ENCODE peak calls at places on chromosomes 13 and 19, in six cellular contexts. I, J, V, Y, R and H are unnamed samples.

GRCh38 chr13:88339271-88339741 is 668.1 kb downstream of the SLITRK5 start:
- DNase-seq in I (no peak), J (no peak), V (no peak), Y (no peak), R (no peak), H (peak; percentile 43)

GRCh38 chr19:31344403-31344802 is 4.8 kb downstream of the TSHZ3 start:
- DNase-seq in I (no peak), J (no peak), V (no peak), Y (peak; percentile 37), R (no peak), H (no peak)

GRCh38 chr13:28753208-28753892 is 34.6 kb upstream of the SLC46A3 start:
- DNase-seq in I (no peak), J (peak; percentile 98), V (no peak), Y (no peak), R (peak; percentile 76), H (peak; percentile 92)

GRCh38 chr19:33171916-33172359 is 22.2 kb upstream of the LRP3 start:
- DNase-seq in I (no peak), J (peak; percentile 70), V (no peak), Y (no peak), R (no peak), H (peak; percentile 53)

GRCh38 chr19:17136026-17136425 is 60.4 kb downstream of the MYO9B start:
- DNase-seq in I (no peak), J (peak; percentile 12), V (no peak), Y (no peak), R (no peak), H (no peak)

GRCh38 chr19:56119585-56119978 is 1.5 kb downstream of the ZNF787 start:
- DNase-seq in I (no peak), J (peak; percentile 71), V (no peak), Y (peak; percentile 61), R (no peak), H (peak; percentile 12)

GRCh38 chr13:59345316-59345715 is 818.4 kb downstream of the DIAPH3 start:
- DNase-seq in I (no peak), J (no peak), V (no peak), Y (no peak), R (no peak), H (no peak)

GRCh38 chr13:28447989-28448388 is 46.9 kb downstream of the FLT1 start:
- DNase-seq in I (no peak), J (no peak), V (no peak), Y (no peak), R (no peak), H (no peak)

GRCh38 chr19:17607936-17608335 is 52.5 kb downstream of the COLGALT1 start:
- DNase-seq in I (no peak), J (no peak), V (no peak), Y (no peak), R (no peak), H (no peak)

GRCh38 chr19:58466089-58466759 is 656 bp upstream of the ZNF324 start:
- DNase-seq in I (no peak), J (no peak), V (no peak), Y (no peak), R (no peak), H (no peak)

GRCh38 chr19:29841559-29842367 is 30.0 kb downstream of the CCNE1 start:
- DNase-seq in I (peak; percentile 78), J (peak; percentile 31), V (no peak), Y (peak; percentile 56), R (peak; percentile 78), H (peak; percentile 44)

GRCh38 chr13:33806470-33807248 is 11.3 kb upstream of the RFC3 start:
- DNase-seq in I (peak; percentile 95), J (no peak), V (no peak), Y (no peak), R (no peak), H (no peak)

GRCh38 chr19:47075941-47076340 is 27.5 kb upstream of the TMEM160 start:
- DNase-seq in I (no peak), J (no peak), V (no peak), Y (no peak), R (no peak), H (no peak)

GRCh38 chr13:104143760-104144406 is 1077.7 kb upstream of the SLC10A2 start:
- DNase-seq in I (no peak), J (no peak), V (no peak), Y (no peak), R (no peak), H (peak; percentile 1)

GRCh38 chr19:39080431-39080830 is 3.7 kb upstream of the ACP7 start:
- DNase-seq in I (no peak), J (no peak), V (no peak), Y (no peak), R (no peak), H (peak; percentile 9)

GRCh38 chr13:72431981-72432617 is 295.3 kb downstream of the MZT1 start:
- DNase-seq in I (no peak), J (no peak), V (no peak), Y (no peak), R (no peak), H (no peak)

GRCh38 chr19:6211632-6212402 is 68.0 kb downstream of the MLLT1 start:
- DNase-seq in I (no peak), J (no peak), V (no peak), Y (peak; percentile 25), R (no peak), H (no peak)

GRCh38 chr13:113548778-113549621 is 35.6 kb upstream of the TFDP1 start:
- DNase-seq in I (no peak), J (no peak), V (no peak), Y (peak; percentile 84), R (no peak), H (no peak)

GRCh38 chr13:23979361-23980159 is 82.3 kb upstream of the C1QTNF9B start:
- DNase-seq in I (no peak), J (peak; percentile 95), V (peak; percentile 47), Y (peak; percentile 85), R (no peak), H (peak; percentile 66)

GRCh38 chr13:23637813-23638212 is 67.6 kb downstream of the TNFRSF19 start:
- DNase-seq in I (peak; percentile 17), J (no peak), V (no peak), Y (no peak), R (no peak), H (no peak)

GRCh38 chr19:872266-872951 is 12.9 kb downstream of the CFD start:
- DNase-seq in I (peak; percentile 95), J (peak; percentile 72), V (peak; percentile 81), Y (no peak), R (peak; percentile 61), H (peak; percentile 45)

GRCh38 chr19:50273821-50274220 is 55.4 kb downstream of the KCNC3 start:
- DNase-seq in I (no peak), J (no peak), V (no peak), Y (no peak), R (no peak), H (no peak)

GRCh38 chr13:89324582-89324981 is 1653.4 kb downstream of the SLITRK5 start:
- DNase-seq in I (no peak), J (no peak), V (no peak), Y (no peak), R (no peak), H (no peak)

GRCh38 chr13:80263745-80264513 is 77.0 kb downstream of the SPRY2 start:
- DNase-seq in I (no peak), J (no peak), V (no peak), Y (no peak), R (no peak), H (no peak)

GRCh38 chr13:75635621-75636338 is at the start of gene LMO7:
- DNase-seq in I (no peak), J (peak; percentile 83), V (peak; percentile 72), Y (peak; percentile 90), R (no peak), H (peak; percentile 46)

GRCh38 chr13:98239156-98240076 is 62.3 kb upstream of the RNF113B start:
- DNase-seq in I (no peak), J (no peak), V (no peak), Y (no peak), R (no peak), H (no peak)

GRCh38 chr13:98242403-98242802 is 65.3 kb upstream of the RNF113B start:
- DNase-seq in I (no peak), J (no peak), V (no peak), Y (no peak), R (no peak), H (no peak)

GRCh38 chr13:98240974-98241373 is 63.9 kb upstream of the RNF113B start:
- DNase-seq in I (no peak), J (no peak), V (no peak), Y (no peak), R (no peak), H (no peak)

GRCh38 chr13:98234348-98234747 is 57.3 kb upstream of the RNF113B start:
- DNase-seq in I (no peak), J (no peak), V (no peak), Y (no peak), R (no peak), H (no peak)

DNA sequence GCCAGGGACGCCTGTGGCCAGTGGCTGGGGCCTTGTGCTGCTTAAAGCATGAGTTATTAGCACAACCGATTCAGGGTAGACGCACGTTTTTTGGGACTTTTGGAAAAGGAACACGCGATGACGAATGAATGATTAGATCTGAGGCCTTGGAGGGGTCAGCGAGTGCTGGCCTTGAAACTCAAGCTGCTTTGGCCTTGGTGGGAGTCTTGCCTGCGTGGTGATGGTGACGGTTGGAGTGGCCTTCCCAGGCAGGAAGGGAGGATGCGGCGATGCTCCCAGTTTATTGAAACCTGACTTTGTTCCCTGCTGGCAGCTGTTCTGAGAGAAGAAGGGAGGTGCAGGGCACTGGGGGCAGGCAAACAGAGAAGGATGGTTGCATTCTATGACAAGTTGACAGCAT is 63.1 kb upstream of the RNF113B start:
- DNase-seq in I (no peak), J (no peak), V (no peak), Y (no peak), R (no peak), H (no peak)
- H3K9ac ChIP-seq in I (no peak overlapping the region), J (no peak overlapping the region), V (no peak overlapping the region), Y (no peak overlapping the region), R (no peak overlapping the region), H (no peak overlapping the region)

DNA sequence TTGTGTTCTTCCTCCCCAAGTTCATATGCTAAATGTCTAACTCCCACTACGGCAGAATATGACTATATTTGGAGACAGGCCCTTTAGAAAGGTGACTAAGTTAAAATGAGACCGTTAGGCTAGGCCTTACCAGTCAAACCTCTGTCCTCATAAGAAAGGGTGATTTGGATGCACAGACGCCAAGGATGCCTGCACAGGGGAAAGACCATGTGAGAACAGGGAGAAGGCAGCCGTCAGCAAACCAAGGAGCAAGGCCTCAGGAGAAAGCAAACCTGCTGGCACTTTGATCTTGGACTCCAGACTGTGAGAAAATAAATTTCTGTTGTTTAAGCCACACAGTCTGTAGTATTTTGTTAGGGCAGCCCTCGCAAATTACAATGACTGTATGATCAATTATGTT is 13.1 kb upstream of the FOXO1 start:
- DNase-seq in I (peak; percentile 65), J (no peak), V (no peak), Y (no peak), R (no peak), H (no peak)
- H3K9me2 ChIP-seq in I (no peaks in the 10 kb centered on the region), J (no peaks in the 10 kb centered on the region), V (no peaks in the 10 kb centered on the region), Y (no peaks in the 10 kb centered on the region), R (no peaks in the 10 kb centered on the region), H (no peaks in the 10 kb centered on the region)

GRCh38 chr13:109666656-109667448 is 119.5 kb downstream of the IRS2 start:
- DNase-seq in I (no peak), J (peak; percentile 16), V (no peak), Y (peak; percentile 53), R (no peak), H (peak; percentile 66)
- H3K9ac ChIP-seq in I (no peak overlapping the region), J (no peak overlapping the region), V (no peak overlapping the region), Y (peak overlapping the region; percentile 22), R (no peak overlapping the region), H (peak overlapping the region; percentile 36)

DNA sequence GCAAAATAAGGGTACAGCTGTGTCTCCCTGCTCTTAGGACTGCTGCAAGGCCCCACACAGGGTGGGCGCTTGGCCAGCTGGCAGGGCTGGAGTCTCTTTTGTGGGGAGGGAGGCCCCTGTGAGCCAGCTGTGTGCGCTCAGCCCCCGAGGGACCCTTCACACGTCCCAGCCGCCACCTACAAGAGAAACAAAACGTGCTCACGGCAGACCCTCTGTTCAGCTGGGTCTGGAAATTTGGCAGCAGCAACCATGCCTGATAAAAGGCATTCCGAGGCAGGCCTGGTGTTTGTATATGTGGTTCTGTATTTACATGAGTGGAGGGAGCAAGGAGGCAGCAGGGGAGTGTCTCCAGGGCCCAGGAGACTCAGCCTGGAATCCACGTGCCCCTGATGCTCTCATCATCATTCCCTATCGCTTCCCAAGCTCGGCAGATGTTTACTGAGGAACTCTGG is 49.7 kb downstream of the CRTC1 start:
- DNase-seq in I (no peak), J (no peak), V (no peak), Y (peak; percentile 84), R (no peak), H (no peak)
- H3K9me2 ChIP-seq in I (no peaks in the 10 kb centered on the region), J (no peaks in the 10 kb centered on the region), V (no peaks in the 10 kb centered on the region), Y (no peaks in the 10 kb centered on the region), R (no peaks in the 10 kb centered on the region), H (no peaks in the 10 kb centered on the region)